ENCODE peak calls at places on chromosomes 7 and 10, in five cellular contexts. D is breast epithelium, S is body of pancreas, K is suprapubic skin, B is ovary. J is an unnamed sample. For H3K4me1, the result is how much of the 10 kb centered on the place peaks cover.

GRCh38 chr10:129711261-129711660 is 244.2 kb downstream of the MGMT start:
- DNase-seq in B (no peak), D (no peak), K (no peak), S (no peak), J (no peak)

GRCh38 chr10:71234970-71235681 is 22.8 kb downstream of the UNC5B start:
- DNase-seq in K (no peak), B (no peak), D (no peak), S (peak), J (no peak)

GRCh38 chr7:29748286-29749099 is 57.8 kb upstream of the WIPF3 start:
- DNase-seq in D (no peak), S (peak), K (no peak), B (no peak), J (no peak)

GRCh38 chr10:120039066-120039465 is 146.5 kb downstream of the SEC23IP start:
- DNase-seq in S (no peak), D (no peak), K (no peak), B (no peak), J (no peak)

GRCh38 chr10:127129104-127129503 is 67.3 kb downstream of the INSYN2A start:
- DNase-seq in S (no peak), D (no peak), B (no peak), K (no peak), J (no peak)

GRCh38 chr10:70132098-70133029 is at the start of gene AIFM2:
- DNase-seq in K (peak), B (peak), D (peak), S (peak), J (no peak)

GRCh38 chr10:63866747-63867140 is 345.5 kb downstream of the REEP3 start:
- DNase-seq in D (no peak), S (no peak), B (no peak), K (no peak), J (no peak)

GRCh38 chr7:1644341-1645070 is 25.6 kb upstream of the ELFN1 start:
- DNase-seq in D (no peak), K (no peak), B (no peak), S (no peak), J (no peak)

GRCh38 chr10:105291571-105291970 is 650.5 kb downstream of the SORCS3 start:
- DNase-seq in D (no peak), K (no peak), S (no peak), B (no peak), J (no peak)

GRCh38 chr10:50592961-50593418 is 30.8 kb downstream of the SGMS1 start:
- DNase-seq in S (no peak), K (no peak), B (no peak), D (no peak), J (no peak)

GRCh38 chr7:28044825-28045224 is 135.8 kb downstream of the JAZF1 start:
- DNase-seq in B (no peak), S (no peak), D (no peak), K (no peak), J (no peak)

GRCh38 chr7:110944966-110945644 is 145.8 kb upstream of the LRRN3 start:
- DNase-seq in S (no peak), K (no peak), B (no peak), D (no peak), J (no peak)

GRCh38 chr7:87413029-87413428 is 62.5 kb downstream of the ABCB4 start:
- DNase-seq in K (no peak), S (no peak), B (no peak), D (no peak), J (no peak)

GRCh38 chr7:144818516-144818915 is 17.3 kb downstream of the TPK1 start:
- DNase-seq in D (no peak), B (no peak), S (no peak), K (no peak), J (no peak)

GRCh38 chr10:125881192-125881591 is at the start of gene DHX32:
- DNase-seq in K (no peak), S (no peak), D (no peak), B (no peak), J (no peak)

GRCh38 chr10:3764626-3765375 is 20.2 kb downstream of the KLF6 start:
- DNase-seq in B (no peak), S (no peak), D (no peak), K (peak), J (no peak)

DNA sequence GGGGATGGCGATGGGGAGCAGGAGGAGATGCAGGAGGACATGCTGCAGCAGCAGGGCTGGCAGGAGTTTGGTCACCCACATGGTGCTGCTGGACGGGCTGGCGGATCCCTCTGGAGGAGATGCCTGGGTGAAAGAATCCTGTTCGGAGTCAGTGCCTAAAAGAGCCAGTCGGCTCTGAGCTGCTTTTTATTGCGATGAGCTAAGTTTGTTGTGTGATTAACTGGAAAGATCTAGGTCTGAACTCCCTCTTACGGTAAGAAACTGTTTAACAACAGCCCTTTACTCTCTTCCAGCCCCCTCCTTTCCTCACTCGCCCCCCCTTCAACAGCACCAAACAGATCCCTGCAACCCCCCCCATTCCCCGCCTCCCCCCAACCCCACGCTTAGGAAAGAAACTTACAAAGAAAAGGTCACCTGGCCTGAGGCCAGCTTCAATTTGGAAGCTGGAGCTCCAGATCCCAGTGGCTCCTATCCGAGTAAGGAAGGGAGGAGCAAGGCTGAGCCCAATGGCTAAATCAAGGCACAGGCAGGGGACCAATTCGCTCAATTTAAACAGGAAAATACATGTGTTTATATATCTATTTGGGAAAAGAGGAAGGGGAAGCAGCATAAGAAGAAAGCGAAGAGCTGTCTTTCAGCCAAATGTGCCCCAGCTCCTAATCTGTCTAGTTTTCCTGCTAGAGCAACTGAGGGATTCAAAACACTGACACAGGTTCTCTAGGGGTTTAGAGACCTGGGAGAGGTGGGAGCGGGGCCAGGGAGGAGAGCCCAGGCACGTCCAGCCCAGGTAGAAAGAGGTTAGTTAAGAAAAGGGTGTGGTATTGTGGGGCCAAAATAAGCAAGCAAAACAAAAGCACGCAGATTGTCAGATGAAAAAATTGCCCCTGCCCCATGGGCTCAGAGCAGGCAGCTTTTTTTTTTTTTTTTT is at the start of gene HGF:
- DNase-seq in K (no peak), B (peak), D (peak), S (peak), J (no peak)
- TF ChIP-seq CTCF in K (peak), B (no peak), D (no peak), S (no peak), J (peak)

GRCh38 chr10:76251773-76252617 is 820.6 kb downstream of the LRMDA start:
- DNase-seq in B (peak), D (no peak), K (peak), S (peak), J (peak)
- TF ChIP-seq POLR2A in B (no peak), D (no peak), K (no peak), S (no peak), J (no peak)

GRCh38 chr7:128833148-128833938 is 3.1 kb downstream of the FLNC start:
- DNase-seq in B (peak), S (peak), K (no peak), D (no peak), J (no peak)

GRCh38 chr7:128831178-128831993 is 1.2 kb downstream of the FLNC start:
- DNase-seq in B (peak), K (no peak), D (no peak), S (no peak), J (no peak)

GRCh38 chr7:128831994-128832879 is 2.0 kb downstream of the FLNC start:
- DNase-seq in K (no peak), S (no peak), B (peak), D (no peak), J (no peak)

GRCh38 chr7:128833939-128834310 is 3.7 kb downstream of the FLNC start:
- DNase-seq in K (no peak), S (no peak), B (no peak), D (no peak), J (no peak)

DNA sequence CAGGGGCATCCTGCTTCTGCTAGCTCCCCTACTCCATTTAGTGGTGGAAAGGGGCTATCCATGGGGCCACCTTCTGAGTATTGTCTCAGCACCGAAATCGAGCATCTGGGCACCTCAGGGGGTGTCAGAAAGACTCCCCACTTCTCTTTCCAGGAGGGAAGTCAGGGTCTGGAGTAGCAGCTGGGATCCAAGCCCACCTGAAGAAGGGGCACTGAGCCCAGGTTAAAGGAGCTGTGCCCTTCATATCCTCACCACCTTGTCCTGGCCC is 2.6 kb downstream of the FLNC start:
- DNase-seq in D (no peak), B (no peak), S (no peak), K (no peak), J (no peak)
- H3K4me1 ChIP-seq in D (under half), B (under half), S (under half), K (half or more), J (under half)

GRCh38 chr10:78038105-78038504 is 4.4 kb downstream of the RPS24 start:
- DNase-seq in B (no peak), D (no peak), K (no peak), S (no peak), J (no peak)

GRCh38 chr10:78035025-78035424 is 1.4 kb downstream of the RPS24 start:
- DNase-seq in S (no peak), D (no peak), B (no peak), K (no peak), J (no peak)

GRCh38 chr10:78035933-78036583 is 2.4 kb downstream of the RPS24 start:
- DNase-seq in D (no peak), B (no peak), K (no peak), S (no peak), J (no peak)

GRCh38 chr10:78035437-78035836 is 1.8 kb downstream of the RPS24 start:
- DNase-seq in B (no peak), D (no peak), S (no peak), K (no peak), J (no peak)

GRCh38 chr10:78033623-78034470 is at the start of gene RPS24:
- DNase-seq in S (peak), D (peak), B (peak), K (peak), J (no peak)
- TF ChIP-seq CTCF in S (no peak), D (peak), B (no peak), K (no peak), J (no peak)

DNA sequence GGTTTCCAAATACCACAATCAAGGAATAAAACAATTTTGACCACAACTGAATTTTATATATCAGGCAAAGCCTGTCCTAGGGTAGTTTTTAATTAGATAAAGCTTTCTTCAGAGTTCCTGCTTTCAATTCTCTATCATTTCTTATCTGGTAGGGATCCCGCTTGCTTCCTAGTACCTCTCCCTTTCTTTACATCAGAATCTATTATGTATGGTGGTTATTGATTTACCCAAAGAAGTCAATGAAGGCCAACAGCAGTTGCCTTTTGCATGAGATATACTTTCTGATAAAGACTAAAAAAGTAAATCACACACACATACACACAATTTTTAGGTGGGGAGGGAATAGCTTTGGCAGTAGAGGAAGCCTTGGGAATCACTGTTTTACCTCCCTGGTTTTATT is 70.7 kb downstream of the HDAC9 start:
- DNase-seq in B (no peak), K (no peak), S (no peak), D (no peak), J (no peak)
- TF ChIP-seq POLR2A in B (no peak), K (no peak), S (no peak), D (no peak), J (no peak)

DNA sequence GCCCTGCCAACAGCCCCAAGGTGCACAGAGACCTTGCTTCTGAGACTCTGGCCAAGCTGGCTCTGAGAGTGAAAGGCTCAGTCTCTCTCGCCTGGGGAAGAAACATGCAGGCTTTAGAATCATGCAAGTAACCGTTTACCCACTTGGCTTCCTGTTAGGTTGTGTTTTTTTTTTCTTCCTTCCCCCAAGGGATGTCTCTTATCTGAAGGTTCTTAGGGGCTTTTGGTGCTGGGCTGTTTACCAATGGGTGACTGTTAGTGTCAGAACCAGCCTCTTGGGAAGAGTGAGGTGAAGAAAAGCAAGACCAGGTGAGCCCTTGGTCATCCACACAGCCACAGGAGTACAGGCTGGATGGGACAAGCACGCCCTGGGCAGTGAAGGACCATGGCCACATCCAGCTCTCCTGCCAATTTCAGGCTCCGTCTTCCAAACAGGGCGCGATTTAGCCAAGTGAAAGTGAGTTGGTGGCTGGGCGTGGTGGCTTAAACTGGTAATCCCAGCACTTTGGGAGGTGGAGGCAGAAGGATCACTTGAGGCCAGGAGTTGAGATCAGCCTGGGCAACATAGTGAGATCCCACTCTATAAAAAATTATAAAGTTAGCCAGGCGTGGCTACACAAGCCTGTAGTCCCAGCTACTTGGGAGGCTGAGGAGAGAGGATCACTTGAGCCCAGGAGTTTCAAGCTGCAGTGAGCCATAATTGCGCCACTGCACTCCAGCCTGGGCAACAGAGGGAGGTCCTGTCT is 76.3 kb upstream of the CUX1 start:
- DNase-seq in B (no peak), D (no peak), K (no peak), S (no peak), J (no peak)
- H3K4me1 ChIP-seq in B (under half), D (under half), K (under half), S (under half), J (under half)

J was measured in vagina.